ENCODE peak calls at places on chromosomes 6 and 20, in four cellular contexts. U is G401; Q is stimulated activated CD8-positive, alpha-beta memory T cell treated with anti-CD3 and anti-CD28 coated beads, Interleukin-15, amount 100 ng/mL, for 24 hours; Z is Panc1. I is an unnamed sample.

GRCh38 chr6:158939255-158940170 is 60.5 kb downstream of the RSPH3 start:
- DNase-seq in U (no peak), Q (no peak), Z (no peak), I (no peak)

GRCh38 chr6:139765825-139766285 is 391.4 kb upstream of the CITED2 start:
- DNase-seq in Z (peak), Q (no peak), U (no peak), I (no peak)

GRCh38 chr6:115882174-115882573 is 178.5 kb downstream of the FRK start:
- DNase-seq in Q (no peak), U (no peak), Z (no peak), I (no peak)

GRCh38 chr6:36954262-36954931 is at the start of gene PI16:
- DNase-seq in U (no peak), Z (no peak), Q (no peak), I (peak)

GRCh38 chr6:18579869-18580268 is 192.7 kb downstream of the RNF144B start:
- DNase-seq in Z (no peak), Q (no peak), U (no peak), I (no peak)

GRCh38 chr20:3846378-3846739 is 275 bp upstream of the MAVS start:
- DNase-seq in Q (no peak), U (no peak), Z (no peak), I (no peak)

GRCh38 chr20:25039697-25040437 is 18.1 kb downstream of the ACSS1 start:
- DNase-seq in Z (no peak), Q (no peak), U (peak), I (no peak)

GRCh38 chr6:8481727-8482126 is 46.4 kb upstream of the SLC35B3 start:
- DNase-seq in Q (no peak), U (no peak), Z (no peak), I (no peak)

GRCh38 chr6:79466222-79466834 is 70.9 kb downstream of the LCA5 start:
- DNase-seq in U (peak), Q (no peak), Z (no peak), I (no peak)

GRCh38 chr6:75467906-75468460 is 25.6 kb downstream of the FILIP1 start:
- DNase-seq in U (no peak), Z (no peak), Q (no peak), I (no peak)

GRCh38 chr20:38083338-38084048 is 49.9 kb downstream of the RPRD1B start:
- DNase-seq in Z (no peak), U (no peak), Q (no peak), I (no peak)

GRCh38 chr6:44473393-44473792 is 85.9 kb downstream of the CDC5L start:
- DNase-seq in Z (no peak), Q (no peak), U (no peak), I (no peak)

GRCh38 chr20:53055668-53056067 is 83.5 kb downstream of the TSHZ2 start:
- DNase-seq in Z (no peak), U (no peak), Q (no peak), I (no peak)

GRCh38 chr20:36401336-36401735 is 95.2 kb downstream of the DLGAP4 start:
- DNase-seq in U (no peak), Z (no peak), Q (no peak), I (no peak)

GRCh38 chr6:105991561-105992314 is 94.4 kb upstream of the PRDM1 start:
- DNase-seq in Q (no peak), U (peak), Z (no peak), I (no peak)

GRCh38 chr20:32577657-32578056 is 7.5 kb downstream of the NOL4L start:
- DNase-seq in U (no peak), Q (no peak), Z (no peak), I (no peak)

GRCh38 chr20:58141971-58142842 is 86.2 kb downstream of the ANKRD60 start:
- DNase-seq in Q (no peak), U (no peak), Z (no peak), I (no peak)

GRCh38 chr6:94377835-94378234 is 958.5 kb upstream of the EPHA7 start:
- DNase-seq in Q (no peak), U (no peak), Z (no peak), I (no peak)

GRCh38 chr20:48454721-48455490 is 372.9 kb downstream of the PREX1 start:
- DNase-seq in Q (no peak), U (no peak), Z (no peak), I (no peak)

GRCh38 chr6:135880066-135880972 is 28.8 kb downstream of the PDE7B start:
- DNase-seq in Q (no peak), U (no peak), Z (no peak), I (peak)

GRCh38 chr6:15668918-15669317 is 6.1 kb upstream of the DTNBP1 start:
- DNase-seq in Z (no peak), Q (no peak), U (no peak), I (no peak)

GRCh38 chr6:150395388-150396009 is 26.7 kb downstream of the IYD start:
- DNase-seq in Z (no peak), Q (no peak), U (peak), I (peak)

GRCh38 chr6:123962508-123962907 is 158.8 kb downstream of the NKAIN2 start:
- DNase-seq in U (no peak), Q (no peak), Z (no peak), I (no peak)

GRCh38 chr6:79062708-79063107 is 15.3 kb downstream of the PHIP start:
- DNase-seq in Q (no peak), Z (no peak), U (peak), I (no peak)

GRCh38 chr6:35048031-35048613 is 93.0 kb downstream of the TCP11 start:
- DNase-seq in Z (no peak), U (no peak), Q (no peak), I (no peak)

GRCh38 chr6:132132420-132132819 is 181.2 kb upstream of the CCN2 start:
- DNase-seq in Z (no peak), Q (no peak), U (no peak), I (no peak)

GRCh38 chr6:137678451-137678850 is 184.3 kb upstream of the OLIG3 start:
- DNase-seq in U (no peak), Z (no peak), Q (no peak), I (no peak)

GRCh38 chr6:156703719-156704118 is 73.5 kb upstream of the ARID1B start:
- DNase-seq in Q (no peak), U (no peak), Z (no peak), I (no peak)

GRCh38 chr6:134342972-134343371 is 25.1 kb upstream of the SGK1 start:
- DNase-seq in U (no peak), Q (no peak), Z (no peak), I (no peak)

GRCh38 chr6:33136310-33136895 is 55.9 kb downstream of the COL11A2 start:
- DNase-seq in Q (no peak), Z (no peak), U (no peak), I (no peak)

GRCh38 chr6:1864496-1864895 is 254.8 kb downstream of the FOXC1 start:
- DNase-seq in U (no peak), Q (no peak), Z (no peak), I (no peak)

GRCh38 chr6:18246205-18246604 is 18.1 kb downstream of the DEK start:
- DNase-seq in U (no peak), Q (no peak), Z (no peak), I (no peak)

GRCh38 chr20:20271277-20271676 is 96.6 kb upstream of the INSM1 start:
- DNase-seq in Q (no peak), U (no peak), Z (no peak), I (no peak)

GRCh38 chr6:153976921-153977693 is 61.9 kb upstream of the OPRM1 start:
- DNase-seq in Z (no peak), Q (no peak), U (no peak), I (no peak)

GRCh38 chr20:47351643-47352331 is 4.7 kb downstream of the ZMYND8 start:
- DNase-seq in Z (no peak), U (peak), Q (no peak), I (no peak)

GRCh38 chr6:168133186-168133585 is 54.2 kb upstream of the FRMD1 start:
- DNase-seq in Q (no peak), Z (no peak), U (no peak), I (no peak)

GRCh38 chr6:76275746-76276145 is 203.3 kb upstream of the IMPG1 start:
- DNase-seq in Q (no peak), Z (no peak), U (no peak), I (no peak)

GRCh38 chr6:160141001-160141726 is 19.5 kb downstream of the SLC22A1 start:
- DNase-seq in U (no peak), Z (no peak), Q (no peak), I (no peak)

GRCh38 chr6:39153766-39154397 is 38.9 kb upstream of the SAYSD1 start:
- DNase-seq in U (no peak), Q (no peak), Z (no peak), I (no peak)

GRCh38 chr6:167113047-167113446 is 9.8 kb upstream of the CCR6 start:
- DNase-seq in Q (no peak), U (no peak), Z (no peak), I (no peak)

I was measured in activated naive CD4-positive, alpha-beta T cell treated with anti-CD3 and anti-CD28 coated beads, Interleukin-2, amount 10 ng/mL, durations not matched to agents 7 days and 5 days.